ENCODE peak calls at places on chromosomes 5 and 9, in seven cellular contexts. X is spleen, Y is H1, U is sigmoid colon, D is suprapubic skin, T is HCT116, P is transverse colon. O is an unnamed sample.

GRCh38 chr5:30764704-30765103 is 428.8 kb upstream of the CDH6 start:
- DNase-seq in X (no peak), P (no peak), U (no peak), Y (no peak), T (no peak), D (no peak), O (no peak)

GRCh38 chr5:163509288-163510040 is 4.0 kb downstream of the MAT2B start:
- DNase-seq in U (no peak), D (no peak), P (peak; percentile 39), Y (no peak), X (no peak), T (no peak), O (no peak)

GRCh38 chr5:95859327-95860060 is 37.0 kb upstream of the GLRX start:
- DNase-seq in P (no peak), X (no peak), T (no peak), Y (no peak), U (no peak), D (no peak), O (no peak)

GRCh38 chr5:142684508-142685031 is 1.3 kb downstream of the FGF1 start:
- DNase-seq in Y (no peak), D (no peak), U (no peak), X (no peak), P (no peak), T (no peak), O (no peak)

GRCh38 chr9:99146574-99146973 is 41.7 kb downstream of the TGFBR1 start:
- DNase-seq in D (no peak), X (no peak), Y (no peak), U (no peak), P (no peak), T (no peak), O (no peak)

GRCh38 chr9:77679696-77680359 is 31.7 kb upstream of the GNA14 start:
- DNase-seq in U (no peak), T (no peak), D (no peak), P (no peak), X (no peak), Y (peak; percentile 26), O (no peak)

GRCh38 chr9:6805532-6805931 is 47.8 kb downstream of the KDM4C start:
- DNase-seq in D (no peak), T (no peak), P (no peak), U (no peak), Y (peak; percentile 3), X (no peak), O (no peak)

GRCh38 chr5:30392897-30393296 is 800.6 kb upstream of the CDH6 start:
- DNase-seq in T (no peak), U (no peak), D (no peak), Y (no peak), X (no peak), P (no peak), O (no peak)

GRCh38 chr9:3191715-3192114 is 334.1 kb downstream of the RFX3 start:
- DNase-seq in X (no peak), D (no peak), Y (no peak), T (no peak), P (no peak), U (no peak), O (no peak)

GRCh38 chr9:96150324-96151023 is 151.5 kb downstream of the HSD17B3 start:
- DNase-seq in P (peak; percentile 46), T (no peak), X (no peak), U (peak; percentile 32), Y (no peak), D (no peak), O (no peak)

GRCh38 chr9:83220737-83221136 is 157.8 kb upstream of the RASEF start:
- DNase-seq in P (no peak), Y (no peak), D (no peak), X (no peak), T (no peak), U (no peak), O (no peak)

DNA sequence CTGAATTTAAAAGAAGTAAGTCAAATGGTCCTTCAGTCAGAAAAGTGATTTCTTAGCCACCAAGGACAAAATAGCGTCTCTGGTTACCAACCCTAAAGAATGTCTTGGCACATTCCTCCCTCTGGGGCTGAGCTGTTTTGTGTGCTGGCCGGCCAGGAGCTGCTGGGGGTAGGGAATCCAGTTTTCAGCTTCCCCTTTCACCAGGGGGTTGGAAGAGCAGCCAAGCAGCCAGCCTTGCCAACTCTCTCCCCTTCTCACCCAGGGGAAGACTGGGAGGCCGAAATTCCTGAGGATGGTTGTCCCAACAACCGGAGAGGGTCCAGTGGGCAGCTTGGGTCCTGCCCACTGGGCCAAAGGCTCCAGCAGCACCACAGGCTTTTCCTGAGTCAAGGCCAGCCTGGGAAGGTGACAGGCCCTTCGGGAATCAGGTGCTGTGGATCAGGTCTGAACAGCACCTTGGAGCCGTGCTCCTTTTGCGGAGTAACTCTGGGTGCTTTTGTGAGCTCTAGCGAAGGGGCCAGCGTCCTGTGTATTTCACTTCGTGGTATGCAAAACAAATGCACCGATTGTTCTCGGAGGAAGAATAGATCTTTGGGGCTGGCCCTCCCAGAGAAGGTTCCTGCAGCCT is 4.2 kb downstream of the WWC1 start:
- DNase-seq in T (no peak), P (no peak), X (no peak), U (no peak), Y (no peak), D (no peak), O (no peak)
- TF ChIP-seq POLR2AphosphoS5 in T (no peak), P (no peak), X (no peak), U (no peak), Y (no peak), D (no peak), O (no peak)

GRCh38 chr5:37720550-37720952 is 119.3 kb downstream of the GDNF start:
- DNase-seq in X (no peak), U (no peak), D (no peak), Y (no peak), P (no peak), T (no peak), O (no peak)
- H3K4me1 ChIP-seq in X (peaks cover 14% of the 10 kb centered on the region), U (peaks cover 28% of the 10 kb centered on the region), D (no peaks in the 10 kb centered on the region), Y (peaks cover 4% of the 10 kb centered on the region), P (peaks cover 24% of the 10 kb centered on the region), T (peaks cover 30% of the 10 kb centered on the region), O (peaks cover 13% of the 10 kb centered on the region)

GRCh38 chr5:78626009-78626571 is 22.5 kb downstream of the LHFPL2 start:
- DNase-seq in P (no peak), X (no peak), Y (no peak), D (no peak), U (no peak), T (no peak), O (no peak)
- TF ChIP-seq POLR2AphosphoS5 in P (peak; percentile 26), X (no peak), Y (no peak), D (no peak), U (peak; percentile 44), T (no peak), O (no peak)

GRCh38 chr5:208449-209114 is 9.4 kb downstream of the CCDC127 start:
- DNase-seq in U (no peak), T (no peak), P (no peak), Y (no peak), X (peak; percentile 58), D (no peak), O (no peak)
- H3K4me1 ChIP-seq in U (peaks cover 10% of the 10 kb centered on the region), T (no peaks in the 10 kb centered on the region), P (peaks cover 7% of the 10 kb centered on the region), Y (no peaks in the 10 kb centered on the region), X (no peaks in the 10 kb centered on the region), D (no peaks in the 10 kb centered on the region), O (no peaks in the 10 kb centered on the region)

DNA sequence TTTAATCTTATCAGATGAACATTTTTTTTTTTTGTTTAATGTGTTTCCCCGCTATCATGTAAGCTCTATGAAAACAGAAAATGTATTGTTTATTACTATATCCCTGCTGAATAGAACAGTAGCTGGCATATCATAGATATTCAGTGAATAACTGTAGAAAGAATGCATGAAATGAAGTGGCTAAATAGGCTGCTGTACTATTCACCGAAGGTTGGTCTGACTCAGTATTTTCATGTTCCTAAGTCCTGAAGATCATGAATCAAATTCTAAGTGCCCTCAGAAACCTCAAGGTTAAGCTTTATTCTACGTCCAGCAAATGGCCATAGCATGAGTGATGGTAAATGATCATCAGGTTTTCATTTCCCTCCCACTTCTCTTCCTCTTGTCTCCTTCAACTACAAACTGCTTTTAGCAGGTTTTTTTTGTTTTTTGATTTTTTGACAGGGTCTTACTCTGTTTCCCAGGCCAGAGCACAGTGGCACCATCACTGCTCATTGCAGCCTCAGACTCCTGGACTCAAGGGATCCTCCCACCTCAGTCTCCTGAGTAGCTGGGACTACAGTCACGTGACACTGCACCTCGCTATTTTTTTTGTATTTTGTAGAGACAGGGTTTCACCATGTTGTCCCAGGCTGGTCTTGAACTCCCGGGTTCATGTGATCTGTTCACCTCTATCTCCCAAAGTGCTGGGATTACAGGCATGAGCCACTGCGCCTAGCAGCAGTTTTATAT is 19.1 kb upstream of the ZFAND5 start:
- DNase-seq in D (no peak), X (no peak), T (no peak), Y (no peak), U (no peak), P (no peak), O (no peak)
- TF ChIP-seq POLR2AphosphoS5 in D (no peak), X (no peak), T (no peak), Y (no peak), U (no peak), P (no peak), O (no peak)

GRCh38 chr5:80105698-80106439 is 70.7 kb downstream of the THBS4 start:
- DNase-seq in U (no peak), D (no peak), X (no peak), T (no peak), Y (no peak), P (no peak), O (no peak)
- H3K4me1 ChIP-seq in U (peaks cover 21% of the 10 kb centered on the region), D (peaks cover 7% of the 10 kb centered on the region), X (no peaks in the 10 kb centered on the region), T (no peaks in the 10 kb centered on the region), Y (peaks cover 11% of the 10 kb centered on the region), P (no peaks in the 10 kb centered on the region), O (peaks cover 2% of the 10 kb centered on the region)

GRCh38 chr9:93210324-93210973 is 26.5 kb downstream of the WNK2 start:
- DNase-seq in T (no peak), X (peak; percentile 58), P (no peak), U (no peak), D (no peak), Y (no peak), O (no peak)
- TF ChIP-seq POLR2AphosphoS5 in T (no peak), X (no peak), P (no peak), U (no peak), D (no peak), Y (no peak), O (no peak)

O was measured in upper lobe of left lung.